ENCODE peak calls at places on chromosomes 2 and 18, in four cellular contexts. Y is K562, J is H1, O is GM23338. W is an unnamed sample.

GRCh38 chr2:18312818-18313217 is 247.6 kb downstream of the RDH14 start:
- DNase-seq in Y (no peak), O (no peak), J (no peak), W (no peak)

GRCh38 chr2:206418968-206419367 is 24.4 kb upstream of the ADAM23 start:
- DNase-seq in Y (no peak), O (no peak), J (no peak), W (no peak)

GRCh38 chr2:219614076-219614860 is 13.2 kb upstream of the SLC4A3 start:
- DNase-seq in J (no peak), O (no peak), Y (no peak), W (no peak)

GRCh38 chr2:36530983-36531354 is 67.0 kb downstream of the FEZ2 start:
- DNase-seq in J (no peak), Y (no peak), O (peak), W (no peak)

GRCh38 chr18:75316826-75317225 is 106.2 kb downstream of the TSHZ1 start:
- DNase-seq in Y (no peak), J (no peak), O (no peak), W (no peak)

GRCh38 chr2:236114959-236115358 is 53.2 kb downstream of the GBX2 start:
- DNase-seq in J (no peak), O (no peak), Y (no peak), W (no peak)

GRCh38 chr2:212843409-212844199 is 305.0 kb upstream of the ERBB4 start:
- DNase-seq in O (no peak), J (no peak), Y (no peak), W (no peak)

GRCh38 chr2:128559533-128560515 is 241.2 kb upstream of the HS6ST1 start:
- DNase-seq in O (no peak), Y (no peak), J (no peak), W (no peak)

GRCh38 chr18:3665187-3665586 is 215.2 kb downstream of the TGIF1 start:
- DNase-seq in Y (no peak), O (no peak), J (no peak), W (no peak)

GRCh38 chr2:197092431-197092830 is 165.9 kb upstream of the PGAP1 start:
- DNase-seq in Y (no peak), O (no peak), J (no peak), W (no peak)

GRCh38 chr2:114160263-114161001 is 270.5 kb downstream of the ACTR3 start:
- DNase-seq in J (no peak), Y (no peak), O (no peak), W (no peak)

GRCh38 chr18:73887801-73888200 is 259.8 kb downstream of the FBXO15 start:
- DNase-seq in Y (no peak), O (no peak), J (no peak), W (no peak)

GRCh38 chr2:25332571-25332970 is 9.2 kb downstream of the DNMT3A start:
- DNase-seq in O (no peak), J (no peak), Y (no peak), W (no peak)

GRCh38 chr2:8457092-8457481 is 224.8 kb upstream of the ID2 start:
- DNase-seq in Y (peak), J (no peak), O (peak), W (no peak)

GRCh38 chr18:55489034-55489741 is 98.8 kb downstream of the TCF4 start:
- DNase-seq in O (no peak), Y (no peak), J (no peak), W (no peak)

GRCh38 chr18:650428-650858 is 7.0 kb upstream of the TYMS start:
- DNase-seq in O (no peak), J (no peak), Y (no peak), W (no peak)

GRCh38 chr2:208466920-208467298 is 60.3 kb downstream of the PTH2R start:
- DNase-seq in Y (no peak), O (no peak), J (no peak), W (no peak)

GRCh38 chr18:23689616-23690504 is 607 bp downstream of the LAMA3 start:
- DNase-seq in O (peak), J (peak), Y (no peak), W (peak)

GRCh38 chr2:40369619-40370397 is 82.1 kb downstream of the SLC8A1 start:
- DNase-seq in J (no peak), O (no peak), Y (no peak), W (no peak)
- TF ChIP-seq CREB1 in J (no peak), O (no peak), Y (no peak), W (no peak)

GRCh38 chr18:67476585-67476984 is 39.9 kb downstream of the DSEL start:
- DNase-seq in J (no peak), O (no peak), Y (no peak), W (no peak)
- TF ChIP-seq CREB1 in J (no peak), O (no peak), Y (no peak), W (no peak)

GRCh38 chr2:135688978-135689377 is 52.7 kb upstream of the UBXN4 start:
- DNase-seq in J (no peak), Y (no peak), O (no peak), W (no peak)

GRCh38 chr2:135688002-135688401 is 53.7 kb upstream of the UBXN4 start:
- DNase-seq in O (no peak), J (no peak), Y (no peak), W (no peak)

GRCh38 chr2:135694711-135695110 is 46.9 kb upstream of the UBXN4 start:
- DNase-seq in Y (no peak), O (no peak), J (no peak), W (no peak)

GRCh38 chr2:135685361-135685760 is 56.3 kb upstream of the UBXN4 start:
- DNase-seq in O (no peak), Y (no peak), J (no peak), W (no peak)

DNA sequence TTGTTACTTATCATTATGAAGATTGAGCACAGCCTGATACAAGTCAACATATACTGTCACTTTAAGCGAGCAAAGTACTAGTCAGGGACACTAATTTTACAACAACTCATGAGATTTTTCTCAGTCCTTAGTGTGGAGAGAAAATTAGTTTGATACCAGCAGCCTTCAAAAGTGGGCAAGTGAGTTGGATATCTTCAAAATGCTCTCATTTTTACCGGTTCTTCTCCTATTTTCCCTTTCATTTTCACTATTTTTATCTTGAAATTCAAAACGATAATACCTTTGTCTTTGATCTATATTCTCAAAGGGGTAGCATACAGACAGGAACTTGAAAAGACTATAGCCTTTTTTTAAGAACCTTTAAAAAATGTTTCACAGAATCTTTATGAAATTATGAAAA is 52.0 kb upstream of the UBXN4 start:
- DNase-seq in O (no peak), J (no peak), Y (no peak), W (no peak)
- TF ChIP-seq CREB1 in O (no peak), J (no peak), Y (no peak), W (no peak)

DNA sequence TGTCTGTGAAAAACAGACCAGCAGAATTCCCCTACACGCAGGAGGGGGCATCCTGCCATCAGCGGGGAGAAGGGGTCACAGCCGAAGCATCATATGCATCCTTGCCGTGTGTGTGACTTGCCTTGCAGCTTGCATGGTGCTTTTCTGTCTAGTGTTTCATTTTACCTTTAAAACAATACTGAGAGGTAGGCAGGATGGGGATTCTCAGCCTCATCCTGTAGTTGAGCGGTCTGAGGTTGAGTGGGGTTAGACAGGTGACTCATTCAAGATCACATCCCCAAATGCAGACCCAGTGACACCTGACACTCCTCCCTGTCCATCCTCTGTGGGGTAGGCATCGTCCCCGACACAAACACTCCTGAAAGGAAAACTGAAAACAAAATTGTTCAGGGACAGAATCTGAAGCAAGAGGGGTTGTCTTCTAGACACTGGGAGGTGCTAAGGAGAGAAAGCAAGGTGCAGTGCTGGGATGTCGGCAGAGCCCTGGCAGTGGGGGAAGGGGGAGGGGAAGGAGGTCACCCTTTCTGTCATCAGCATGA is 7.9 kb downstream of the ARL4C start:
- DNase-seq in O (no peak), J (no peak), Y (no peak), W (no peak)
- TF ChIP-seq CREB1 in O (no peak), J (no peak), Y (no peak), W (no peak)

GRCh38 chr2:235082939-235083338 is 131.1 kb downstream of the SH3BP4 start:
- DNase-seq in J (no peak), Y (no peak), O (no peak), W (no peak)

GRCh38 chr2:235078182-235078581 is 126.4 kb downstream of the SH3BP4 start:
- DNase-seq in Y (no peak), J (no peak), O (peak), W (no peak)

GRCh38 chr2:235077046-235077445 is 125.2 kb downstream of the SH3BP4 start:
- DNase-seq in O (no peak), Y (no peak), J (no peak), W (no peak)

GRCh38 chr2:235078914-235079472 is 127.2 kb downstream of the SH3BP4 start:
- DNase-seq in J (no peak), Y (no peak), O (no peak), W (no peak)

GRCh38 chr2:235080108-235080507 is 128.3 kb downstream of the SH3BP4 start:
- DNase-seq in Y (no peak), J (no peak), O (no peak), W (no peak)
- TF ChIP-seq CREB1 in Y (no peak), J (no peak), O (no peak), W (no peak)

DNA sequence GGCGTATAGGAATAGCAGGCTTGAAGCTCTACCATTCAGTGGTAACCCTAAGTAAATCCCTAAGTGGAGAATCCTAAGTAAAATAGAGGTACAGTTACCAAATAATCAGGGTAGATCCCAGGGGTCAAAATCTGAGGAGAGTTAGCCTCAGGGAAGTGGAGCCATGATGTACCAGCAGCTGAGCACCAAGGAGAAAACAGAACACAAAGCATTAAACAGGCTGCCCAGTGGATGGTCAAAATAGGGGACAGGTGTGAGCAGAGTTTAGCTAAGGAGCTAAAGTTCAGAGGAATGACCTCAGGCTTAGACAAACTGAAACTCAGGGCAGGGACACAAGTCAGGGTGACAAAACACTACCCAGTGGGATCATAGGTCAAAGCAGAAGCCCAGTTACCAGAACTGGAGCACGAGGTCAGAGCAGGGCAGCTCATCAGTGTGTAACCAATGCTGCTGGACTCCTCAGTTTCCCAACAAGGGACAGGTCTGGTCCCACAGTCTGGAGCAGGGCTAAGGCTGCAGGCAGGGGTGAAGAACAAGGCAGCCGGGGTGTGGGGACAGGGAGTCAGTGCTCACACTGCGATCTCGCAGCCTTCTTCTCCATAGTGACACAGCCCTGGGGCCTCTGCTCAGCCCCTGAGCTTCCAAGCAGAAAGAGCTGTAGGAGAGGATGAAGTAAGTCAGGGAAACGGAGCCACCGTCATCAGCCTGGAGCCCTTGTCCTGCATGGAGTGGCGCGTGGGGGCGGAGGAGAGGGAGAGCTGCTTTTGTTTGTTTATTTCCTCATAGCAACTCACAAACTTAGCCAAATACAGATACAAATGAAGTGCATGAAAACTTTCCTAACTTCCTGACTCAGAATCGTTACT is 264.0 kb downstream of the MREG start:
- DNase-seq in J (no peak), Y (no peak), O (no peak), W (no peak)
- TF ChIP-seq CREB1 in J (no peak), Y (no peak), O (no peak), W (no peak)

GRCh38 chr2:20080415-20080814 is 29.0 kb upstream of the LAPTM4A start:
- DNase-seq in O (no peak), J (no peak), Y (no peak), W (no peak)

GRCh38 chr2:20074901-20075300 is 23.5 kb upstream of the LAPTM4A start:
- DNase-seq in Y (no peak), O (no peak), J (no peak), W (no peak)

GRCh38 chr2:20079546-20080115 is 28.2 kb upstream of the LAPTM4A start:
- DNase-seq in J (no peak), Y (no peak), O (no peak), W (no peak)

GRCh38 chr2:20076757-20077156 is 25.3 kb upstream of the LAPTM4A start:
- DNase-seq in Y (no peak), O (no peak), J (no peak), W (no peak)

DNA sequence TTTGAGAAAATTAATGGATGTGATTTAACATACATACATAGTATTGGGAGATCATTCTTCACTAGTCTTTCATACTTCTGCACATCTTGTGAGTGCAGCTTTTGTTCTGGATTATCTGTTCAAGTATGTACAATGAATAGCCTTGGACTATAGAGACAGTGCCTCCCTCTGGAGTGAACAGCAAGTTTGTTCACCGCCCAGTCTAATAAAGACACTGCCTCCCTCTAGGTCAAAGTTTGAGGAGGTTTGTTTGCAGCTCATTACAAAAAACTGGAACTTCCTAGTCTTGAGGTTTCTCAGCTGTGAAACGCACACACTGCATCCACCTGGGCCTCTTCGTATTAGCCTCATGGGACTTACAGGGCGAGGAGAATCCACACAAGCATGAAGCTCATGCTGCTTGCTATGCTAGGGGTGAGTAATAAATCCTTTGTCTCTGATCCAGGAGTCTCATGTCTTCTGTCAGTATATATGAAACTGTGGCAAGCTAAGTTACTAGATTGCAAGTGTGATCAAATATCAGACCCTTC is 26.0 kb upstream of the LAPTM4A start:
- DNase-seq in O (no peak), Y (no peak), J (no peak), W (no peak)
- TF ChIP-seq CREB1 in O (no peak), Y (no peak), J (no peak), W (no peak)

W was measured in WTC11.